ENCODE peak calls at places on chromosomes 6 and 20, in nine cellular contexts. One of them, this sample, is unnamed. For H3K9me3, the result is how much of the 10 kb centered on the place peaks cover.

GRCh38 chr6:84739866-84740208 is 24.6 kb downstream of the TBX18 start:
- DNase-seq in neural progenitor cell: no peak
- DNase-seq in cardiac muscle cell: no peak
- DNase-seq in H9: no peak
- DNase-seq in Peyer's patch: no peak
- DNase-seq in heart left ventricle: no peak
- DNase-seq in CD8-positive, alpha-beta memory T cell: no peak
- DNase-seq in upper lobe of right lung: no peak
- DNase-seq in HCT116: no peak
- DNase-seq in this sample: no peak

GRCh38 chr6:158259845-158260244 is 52.4 kb upstream of the TULP4 start:
- DNase-seq in Peyer's patch: no peak
- DNase-seq in CD8-positive, alpha-beta memory T cell: no peak
- DNase-seq in HCT116: no peak
- DNase-seq in heart left ventricle: no peak
- DNase-seq in neural progenitor cell: no peak
- DNase-seq in H9: no peak
- DNase-seq in upper lobe of right lung: no peak
- DNase-seq in cardiac muscle cell: no peak
- DNase-seq in this sample: no peak

GRCh38 chr6:133610271-133610840 is 278.6 kb upstream of the TCF21 start:
- DNase-seq in upper lobe of right lung: no peak
- DNase-seq in H9: no peak
- DNase-seq in CD8-positive, alpha-beta memory T cell: no peak
- DNase-seq in HCT116: no peak
- DNase-seq in cardiac muscle cell: peak
- DNase-seq in neural progenitor cell: no peak
- DNase-seq in heart left ventricle: no peak
- DNase-seq in Peyer's patch: no peak
- DNase-seq in this sample: no peak

GRCh38 chr6:129844118-129844891 is 16.8 kb downstream of the TMEM244 start:
- DNase-seq in cardiac muscle cell: peak
- DNase-seq in HCT116: peak
- DNase-seq in neural progenitor cell: peak
- DNase-seq in Peyer's patch: no peak
- DNase-seq in heart left ventricle: no peak
- DNase-seq in CD8-positive, alpha-beta memory T cell: no peak
- DNase-seq in H9: peak
- DNase-seq in upper lobe of right lung: no peak
- DNase-seq in this sample: no peak

GRCh38 chr20:41587956-41588355 is 30.2 kb downstream of the CHD6 start:
- DNase-seq in cardiac muscle cell: peak
- DNase-seq in Peyer's patch: no peak
- DNase-seq in heart left ventricle: no peak
- DNase-seq in neural progenitor cell: no peak
- DNase-seq in CD8-positive, alpha-beta memory T cell: no peak
- DNase-seq in upper lobe of right lung: no peak
- DNase-seq in H9: no peak
- DNase-seq in HCT116: no peak
- DNase-seq in this sample: no peak

GRCh38 chr6:102717737-102718427 is 1324.4 kb downstream of the GRIK2 start:
- DNase-seq in HCT116: no peak
- DNase-seq in CD8-positive, alpha-beta memory T cell: no peak
- DNase-seq in neural progenitor cell: peak
- DNase-seq in Peyer's patch: no peak
- DNase-seq in H9: no peak
- DNase-seq in upper lobe of right lung: no peak
- DNase-seq in heart left ventricle: no peak
- DNase-seq in cardiac muscle cell: no peak
- DNase-seq in this sample: no peak

GRCh38 chr6:110043366-110043994 is 65.4 kb downstream of the GPR6 start:
- DNase-seq in neural progenitor cell: no peak
- DNase-seq in HCT116: no peak
- DNase-seq in cardiac muscle cell: no peak
- DNase-seq in upper lobe of right lung: peak
- DNase-seq in Peyer's patch: no peak
- DNase-seq in CD8-positive, alpha-beta memory T cell: no peak
- DNase-seq in H9: no peak
- DNase-seq in heart left ventricle: no peak
- DNase-seq in this sample: no peak

GRCh38 chr20:63309261-63310071 is 16.5 kb downstream of the COL20A1 start:
- DNase-seq in CD8-positive, alpha-beta memory T cell: no peak
- DNase-seq in HCT116: no peak
- DNase-seq in cardiac muscle cell: peak
- DNase-seq in Peyer's patch: no peak
- DNase-seq in neural progenitor cell: peak
- DNase-seq in upper lobe of right lung: no peak
- DNase-seq in H9: peak
- DNase-seq in heart left ventricle: peak
- DNase-seq in this sample: no peak

GRCh38 chr6:153442096-153442495 is 311.0 kb upstream of the RGS17 start:
- DNase-seq in upper lobe of right lung: no peak
- DNase-seq in heart left ventricle: no peak
- DNase-seq in H9: peak
- DNase-seq in Peyer's patch: no peak
- DNase-seq in cardiac muscle cell: no peak
- DNase-seq in CD8-positive, alpha-beta memory T cell: no peak
- DNase-seq in HCT116: no peak
- DNase-seq in neural progenitor cell: no peak
- DNase-seq in this sample: no peak

GRCh38 chr6:98929498-98930060 is 18.2 kb downstream of the FBXL4 start:
- DNase-seq in upper lobe of right lung: no peak
- DNase-seq in cardiac muscle cell: no peak
- DNase-seq in CD8-positive, alpha-beta memory T cell: no peak
- DNase-seq in heart left ventricle: no peak
- DNase-seq in neural progenitor cell: no peak
- DNase-seq in H9: no peak
- DNase-seq in HCT116: no peak
- DNase-seq in Peyer's patch: no peak
- DNase-seq in this sample: no peak

GRCh38 chr6:348860-349396 is 42.6 kb upstream of the IRF4 start:
- DNase-seq in Peyer's patch: no peak
- DNase-seq in cardiac muscle cell: no peak
- DNase-seq in HCT116: no peak
- DNase-seq in CD8-positive, alpha-beta memory T cell: no peak
- DNase-seq in heart left ventricle: no peak
- DNase-seq in neural progenitor cell: no peak
- DNase-seq in upper lobe of right lung: peak
- DNase-seq in H9: no peak
- DNase-seq in this sample: no peak

GRCh38 chr6:108730556-108731228 is 117.5 kb upstream of the ARMC2 start:
- DNase-seq in heart left ventricle: no peak
- DNase-seq in Peyer's patch: no peak
- DNase-seq in H9: no peak
- DNase-seq in HCT116: no peak
- DNase-seq in CD8-positive, alpha-beta memory T cell: no peak
- DNase-seq in upper lobe of right lung: no peak
- DNase-seq in neural progenitor cell: peak
- DNase-seq in cardiac muscle cell: no peak
- DNase-seq in this sample: no peak

GRCh38 chr6:1381397-1382330 is 7.7 kb upstream of the FOXF2 start:
- DNase-seq in upper lobe of right lung: peak
- DNase-seq in CD8-positive, alpha-beta memory T cell: no peak
- DNase-seq in cardiac muscle cell: peak
- DNase-seq in HCT116: no peak
- DNase-seq in H9: peak
- DNase-seq in neural progenitor cell: peak
- DNase-seq in Peyer's patch: peak
- DNase-seq in heart left ventricle: peak
- DNase-seq in this sample: peak

GRCh38 chr6:148873868-148874267 is 127.0 kb downstream of the UST start:
- DNase-seq in upper lobe of right lung: no peak
- DNase-seq in H9: no peak
- DNase-seq in cardiac muscle cell: no peak
- DNase-seq in Peyer's patch: no peak
- DNase-seq in CD8-positive, alpha-beta memory T cell: no peak
- DNase-seq in HCT116: no peak
- DNase-seq in heart left ventricle: no peak
- DNase-seq in neural progenitor cell: no peak
- DNase-seq in this sample: no peak

GRCh38 chr6:165090206-165090605 is 219.2 kb downstream of the C6orf118 start:
- DNase-seq in HCT116: no peak
- DNase-seq in heart left ventricle: no peak
- DNase-seq in upper lobe of right lung: no peak
- DNase-seq in neural progenitor cell: no peak
- DNase-seq in CD8-positive, alpha-beta memory T cell: no peak
- DNase-seq in cardiac muscle cell: no peak
- DNase-seq in H9: no peak
- DNase-seq in Peyer's patch: no peak
- DNase-seq in this sample: no peak

GRCh38 chr6:165926378-165926777 is 241.3 kb downstream of the TBXT start:
- DNase-seq in Peyer's patch: no peak
- DNase-seq in CD8-positive, alpha-beta memory T cell: no peak
- DNase-seq in cardiac muscle cell: no peak
- DNase-seq in HCT116: no peak
- DNase-seq in H9: no peak
- DNase-seq in neural progenitor cell: no peak
- DNase-seq in heart left ventricle: no peak
- DNase-seq in upper lobe of right lung: no peak
- DNase-seq in this sample: no peak

GRCh38 chr20:49282584-49283171 is 4.8 kb upstream of the ZNFX1 start:
- DNase-seq in heart left ventricle: no peak
- DNase-seq in HCT116: no peak
- DNase-seq in neural progenitor cell: peak
- DNase-seq in CD8-positive, alpha-beta memory T cell: no peak
- DNase-seq in upper lobe of right lung: no peak
- DNase-seq in cardiac muscle cell: no peak
- DNase-seq in Peyer's patch: no peak
- DNase-seq in H9: no peak
- DNase-seq in this sample: no peak
- H3K9me3 ChIP-seq in heart left ventricle: half or more
- H3K9me3 ChIP-seq in HCT116: under half
- H3K9me3 ChIP-seq in neural progenitor cell: under half
- H3K9me3 ChIP-seq in CD8-positive, alpha-beta memory T cell: half or more
- H3K9me3 ChIP-seq in upper lobe of right lung: under half
- H3K9me3 ChIP-seq in cardiac muscle cell: under half
- H3K9me3 ChIP-seq in Peyer's patch: under half
- H3K9me3 ChIP-seq in H9: under half
- H3K9me3 ChIP-seq in this sample: half or more

GRCh38 chr6:143545976-143546547 is 34.5 kb upstream of the FUCA2 start:
- DNase-seq in upper lobe of right lung: no peak
- DNase-seq in cardiac muscle cell: peak
- DNase-seq in Peyer's patch: no peak
- DNase-seq in H9: no peak
- DNase-seq in CD8-positive, alpha-beta memory T cell: no peak
- DNase-seq in HCT116: no peak
- DNase-seq in heart left ventricle: no peak
- DNase-seq in neural progenitor cell: no peak
- DNase-seq in this sample: peak

GRCh38 chr6:143545165-143545564 is 33.6 kb upstream of the FUCA2 start:
- DNase-seq in heart left ventricle: no peak
- DNase-seq in H9: no peak
- DNase-seq in CD8-positive, alpha-beta memory T cell: no peak
- DNase-seq in HCT116: no peak
- DNase-seq in Peyer's patch: no peak
- DNase-seq in upper lobe of right lung: no peak
- DNase-seq in cardiac muscle cell: no peak
- DNase-seq in neural progenitor cell: no peak
- DNase-seq in this sample: no peak

GRCh38 chr6:143544019-143544681 is 32.6 kb upstream of the FUCA2 start:
- DNase-seq in neural progenitor cell: no peak
- DNase-seq in upper lobe of right lung: no peak
- DNase-seq in CD8-positive, alpha-beta memory T cell: no peak
- DNase-seq in cardiac muscle cell: no peak
- DNase-seq in H9: no peak
- DNase-seq in heart left ventricle: no peak
- DNase-seq in Peyer's patch: no peak
- DNase-seq in HCT116: no peak
- DNase-seq in this sample: no peak

GRCh38 chr6:143549221-143549620 is 37.7 kb upstream of the FUCA2 start:
- DNase-seq in cardiac muscle cell: no peak
- DNase-seq in heart left ventricle: no peak
- DNase-seq in neural progenitor cell: peak
- DNase-seq in CD8-positive, alpha-beta memory T cell: no peak
- DNase-seq in upper lobe of right lung: no peak
- DNase-seq in H9: no peak
- DNase-seq in Peyer's patch: no peak
- DNase-seq in HCT116: no peak
- DNase-seq in this sample: no peak

GRCh38 chr6:143546599-143546998 is 35.1 kb upstream of the FUCA2 start:
- DNase-seq in neural progenitor cell: no peak
- DNase-seq in CD8-positive, alpha-beta memory T cell: no peak
- DNase-seq in H9: no peak
- DNase-seq in cardiac muscle cell: no peak
- DNase-seq in upper lobe of right lung: no peak
- DNase-seq in Peyer's patch: no peak
- DNase-seq in HCT116: no peak
- DNase-seq in heart left ventricle: no peak
- DNase-seq in this sample: no peak
- H3K27ac ChIP-seq in neural progenitor cell: no peak
- H3K27ac ChIP-seq in CD8-positive, alpha-beta memory T cell: no peak
- H3K27ac ChIP-seq in H9: no peak
- H3K27ac ChIP-seq in cardiac muscle cell: no peak
- H3K27ac ChIP-seq in upper lobe of right lung: no peak
- H3K27ac ChIP-seq in Peyer's patch: no peak
- H3K27ac ChIP-seq in HCT116: no peak
- H3K27ac ChIP-seq in heart left ventricle: peak
- H3K27ac ChIP-seq in this sample: peak

GRCh38 chr20:805713-806112 is 27.8 kb upstream of the FAM110A start:
- DNase-seq in Peyer's patch: no peak
- DNase-seq in heart left ventricle: no peak
- DNase-seq in CD8-positive, alpha-beta memory T cell: no peak
- DNase-seq in cardiac muscle cell: no peak
- DNase-seq in H9: no peak
- DNase-seq in upper lobe of right lung: no peak
- DNase-seq in neural progenitor cell: peak
- DNase-seq in HCT116: peak
- DNase-seq in this sample: no peak
- H3K9me3 ChIP-seq in Peyer's patch: under half
- H3K9me3 ChIP-seq in heart left ventricle: under half
- H3K9me3 ChIP-seq in CD8-positive, alpha-beta memory T cell: under half
- H3K9me3 ChIP-seq in cardiac muscle cell: under half
- H3K9me3 ChIP-seq in H9: under half
- H3K9me3 ChIP-seq in upper lobe of right lung: under half
- H3K9me3 ChIP-seq in neural progenitor cell: under half
- H3K9me3 ChIP-seq in HCT116: under half
- H3K9me3 ChIP-seq in this sample: under half

DNA sequence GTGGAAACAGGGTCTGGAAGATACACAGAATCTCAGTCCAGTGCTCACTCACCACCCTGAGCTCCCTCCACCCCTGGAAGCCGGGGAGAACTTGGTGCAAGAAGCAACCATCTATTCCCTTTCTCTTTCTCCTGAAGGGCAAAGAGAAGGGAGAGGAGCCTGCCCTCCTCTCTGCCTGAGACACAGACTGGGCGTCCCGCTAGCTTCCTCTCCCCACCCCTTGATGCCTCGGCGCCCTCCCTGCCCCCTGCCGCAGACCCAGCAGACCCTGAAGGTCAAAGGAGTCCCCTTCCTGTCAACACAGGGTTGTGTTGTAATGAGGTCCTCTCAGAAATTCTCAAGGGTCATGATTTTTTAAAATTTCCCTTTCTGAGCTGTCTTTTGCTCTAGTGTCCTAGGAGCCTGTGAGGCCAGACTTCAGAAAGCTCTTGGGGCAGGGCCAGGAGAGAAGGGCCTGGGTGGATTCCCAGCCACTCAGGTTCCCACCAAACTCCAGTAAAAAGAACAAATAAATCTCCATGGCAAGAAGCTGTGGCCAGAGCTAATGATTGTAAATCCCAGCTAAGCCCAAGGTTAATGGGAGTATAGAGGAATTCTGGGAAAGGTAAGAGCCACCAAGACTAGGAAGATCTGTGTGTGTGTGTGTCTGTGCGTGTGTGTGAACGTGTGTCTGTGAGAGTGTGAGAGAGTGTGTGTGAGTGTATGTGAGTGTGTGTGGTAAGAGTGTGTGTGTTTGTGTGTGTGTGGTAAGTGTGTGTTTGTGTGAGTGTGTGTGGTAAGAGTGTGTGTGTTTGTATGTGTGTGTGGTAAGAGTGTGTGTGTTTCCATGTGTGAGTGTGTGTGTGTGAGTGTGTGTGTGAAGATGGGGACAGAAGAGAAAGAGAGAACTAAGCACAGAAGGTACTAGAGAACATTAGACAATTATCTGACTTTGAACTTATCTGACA is 1.0 kb upstream of the JPH2 start:
- DNase-seq in Peyer's patch: no peak
- DNase-seq in cardiac muscle cell: peak
- DNase-seq in CD8-positive, alpha-beta memory T cell: no peak
- DNase-seq in H9: no peak
- DNase-seq in upper lobe of right lung: no peak
- DNase-seq in neural progenitor cell: no peak
- DNase-seq in heart left ventricle: peak
- DNase-seq in HCT116: no peak
- DNase-seq in this sample: no peak
- H3K27ac ChIP-seq in Peyer's patch: no peak
- H3K27ac ChIP-seq in cardiac muscle cell: peak
- H3K27ac ChIP-seq in CD8-positive, alpha-beta memory T cell: no peak
- H3K27ac ChIP-seq in H9: no peak
- H3K27ac ChIP-seq in upper lobe of right lung: peak
- H3K27ac ChIP-seq in neural progenitor cell: no peak
- H3K27ac ChIP-seq in heart left ventricle: peak
- H3K27ac ChIP-seq in HCT116: no peak
- H3K27ac ChIP-seq in this sample: no peak